ENCODE peak calls at places on chromosomes 3 and 15, in five cellular contexts. One of them, this sample, is unnamed.

GRCh38 chr3:186121968-186122367 is 13.1 kb upstream of the ETV5 start:
- DNase-seq in GM23248: no peak
- DNase-seq in right lobe of liver: no peak
- DNase-seq in heart right ventricle: no peak
- DNase-seq in heart left ventricle: no peak
- DNase-seq in this sample: no peak

GRCh38 chr3:158935846-158936245 is 134.0 kb downstream of the MFSD1 start:
- DNase-seq in GM23248: peak; percentile 33
- DNase-seq in right lobe of liver: no peak
- DNase-seq in heart right ventricle: no peak
- DNase-seq in heart left ventricle: no peak
- DNase-seq in this sample: no peak

GRCh38 chr3:184756151-184756681 is 44.4 kb upstream of the MAGEF1 start:
- DNase-seq in GM23248: no peak
- DNase-seq in right lobe of liver: no peak
- DNase-seq in heart right ventricle: no peak
- DNase-seq in heart left ventricle: no peak
- DNase-seq in this sample: no peak

GRCh38 chr3:118977118-118977517 is 57.5 kb downstream of the IGSF11 start:
- DNase-seq in GM23248: no peak
- DNase-seq in right lobe of liver: no peak
- DNase-seq in heart right ventricle: no peak
- DNase-seq in heart left ventricle: no peak
- DNase-seq in this sample: no peak

GRCh38 chr15:69887018-69887417 is 210.7 kb downstream of the TLE3 start:
- DNase-seq in GM23248: no peak
- DNase-seq in right lobe of liver: no peak
- DNase-seq in heart right ventricle: no peak
- DNase-seq in heart left ventricle: no peak
- DNase-seq in this sample: no peak

GRCh38 chr15:37106490-37107001 is 6.2 kb upstream of the MEIS2 start:
- DNase-seq in GM23248: no peak
- DNase-seq in right lobe of liver: no peak
- DNase-seq in heart right ventricle: peak; percentile 67
- DNase-seq in heart left ventricle: no peak
- DNase-seq in this sample: no peak

GRCh38 chr3:111369953-111370352 is 172.0 kb upstream of the CD96 start:
- DNase-seq in GM23248: peak; percentile 3
- DNase-seq in right lobe of liver: no peak
- DNase-seq in heart right ventricle: no peak
- DNase-seq in heart left ventricle: no peak
- DNase-seq in this sample: no peak

GRCh38 chr3:134441321-134441720 is 44.5 kb downstream of the ANAPC13 start:
- DNase-seq in GM23248: peak; percentile 31
- DNase-seq in right lobe of liver: no peak
- DNase-seq in heart right ventricle: no peak
- DNase-seq in heart left ventricle: no peak
- DNase-seq in this sample: no peak

GRCh38 chr3:46314517-46314916 is 39.4 kb upstream of the CCR2 start:
- DNase-seq in GM23248: no peak
- DNase-seq in right lobe of liver: no peak
- DNase-seq in heart right ventricle: no peak
- DNase-seq in heart left ventricle: no peak
- DNase-seq in this sample: no peak

GRCh38 chr15:80231371-80231770 is 20.6 kb downstream of the CTXND1 start:
- DNase-seq in GM23248: no peak
- DNase-seq in right lobe of liver: no peak
- DNase-seq in heart right ventricle: no peak
- DNase-seq in heart left ventricle: no peak
- DNase-seq in this sample: no peak

GRCh38 chr15:84608707-84609284 is 8.0 kb downstream of the ZSCAN2 start:
- DNase-seq in GM23248: no peak
- DNase-seq in right lobe of liver: no peak
- DNase-seq in heart right ventricle: no peak
- DNase-seq in heart left ventricle: no peak
- DNase-seq in this sample: no peak

GRCh38 chr15:70247281-70247680 is 149.6 kb upstream of the TLE3 start:
- DNase-seq in GM23248: no peak
- DNase-seq in right lobe of liver: no peak
- DNase-seq in heart right ventricle: no peak
- DNase-seq in heart left ventricle: no peak
- DNase-seq in this sample: no peak

GRCh38 chr15:25501828-25502446 is 63.1 kb upstream of the UBE3A start:
- DNase-seq in GM23248: peak; percentile 58
- DNase-seq in right lobe of liver: no peak
- DNase-seq in heart right ventricle: no peak
- DNase-seq in heart left ventricle: no peak
- DNase-seq in this sample: peak; percentile 13

GRCh38 chr15:45205192-45205591 is 17.4 kb upstream of the SHF start:
- DNase-seq in GM23248: peak; percentile 86
- DNase-seq in right lobe of liver: peak; percentile 60
- DNase-seq in heart right ventricle: no peak
- DNase-seq in heart left ventricle: no peak
- DNase-seq in this sample: peak; percentile 32

DNA sequence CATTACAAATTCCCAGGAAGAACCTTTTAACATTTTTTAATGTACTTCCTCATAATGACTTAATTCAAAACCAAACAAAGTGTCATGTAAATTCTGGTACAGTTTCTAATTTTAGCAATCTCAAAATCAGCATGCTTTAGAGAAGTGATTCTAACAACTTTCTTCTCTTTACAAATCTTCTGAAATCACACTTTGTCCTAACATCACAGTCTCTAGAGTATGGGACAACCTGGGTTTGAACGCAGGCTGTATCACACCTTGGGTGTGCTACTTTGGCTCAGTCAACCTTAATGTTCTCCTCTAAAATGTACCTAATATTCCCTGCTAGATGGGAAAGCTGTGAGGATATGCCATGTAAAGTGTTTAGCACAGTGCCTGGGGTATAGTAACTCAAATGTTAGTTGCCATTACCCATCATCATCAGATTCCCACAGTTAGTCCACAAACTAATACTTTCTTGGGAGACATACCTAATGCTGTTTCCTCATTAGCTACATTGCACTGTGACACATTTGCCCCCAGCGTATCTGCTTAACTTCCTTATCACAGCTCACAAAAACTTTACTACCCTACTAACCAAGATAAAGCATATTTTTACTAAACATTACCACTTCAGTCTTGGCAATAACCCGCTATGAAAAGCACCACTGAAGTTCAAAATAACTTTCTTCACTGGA is 3.1 kb downstream of the TSPAN3 start:
- DNase-seq in GM23248: no peak
- DNase-seq in right lobe of liver: no peak
- DNase-seq in heart right ventricle: no peak
- DNase-seq in heart left ventricle: no peak
- DNase-seq in this sample: no peak
- H3K27ac ChIP-seq in GM23248: no peak overlapping the region
- H3K27ac ChIP-seq in right lobe of liver: peak overlapping the region; percentile 5
- H3K27ac ChIP-seq in heart right ventricle: no peak overlapping the region
- H3K27ac ChIP-seq in heart left ventricle: no peak overlapping the region
- H3K27ac ChIP-seq in this sample: no peak overlapping the region

GRCh38 chr15:74396445-74397238 is 29.2 kb upstream of the CYP11A1 start:
- DNase-seq in GM23248: peak; percentile 86
- DNase-seq in right lobe of liver: no peak
- DNase-seq in heart right ventricle: no peak
- DNase-seq in heart left ventricle: no peak
- DNase-seq in this sample: no peak
- H3K4me1 ChIP-seq in GM23248: peaks cover 82% of the 10 kb centered on the region
- H3K4me1 ChIP-seq in right lobe of liver: no peaks in the 10 kb centered on the region
- H3K4me1 ChIP-seq in heart right ventricle: no peaks in the 10 kb centered on the region
- H3K4me1 ChIP-seq in heart left ventricle: no peaks in the 10 kb centered on the region
- H3K4me1 ChIP-seq in this sample: peaks cover 23% of the 10 kb centered on the region

GRCh38 chr3:53092942-53093341 is 37.3 kb downstream of the RFT1 start:
- DNase-seq in GM23248: no peak
- DNase-seq in right lobe of liver: no peak
- DNase-seq in heart right ventricle: no peak
- DNase-seq in heart left ventricle: no peak
- DNase-seq in this sample: no peak
- H3K27ac ChIP-seq in GM23248: no peak overlapping the region
- H3K27ac ChIP-seq in right lobe of liver: peak overlapping the region; percentile 41
- H3K27ac ChIP-seq in heart right ventricle: no peak overlapping the region
- H3K27ac ChIP-seq in heart left ventricle: no peak overlapping the region
- H3K27ac ChIP-seq in this sample: no peak overlapping the region

DNA sequence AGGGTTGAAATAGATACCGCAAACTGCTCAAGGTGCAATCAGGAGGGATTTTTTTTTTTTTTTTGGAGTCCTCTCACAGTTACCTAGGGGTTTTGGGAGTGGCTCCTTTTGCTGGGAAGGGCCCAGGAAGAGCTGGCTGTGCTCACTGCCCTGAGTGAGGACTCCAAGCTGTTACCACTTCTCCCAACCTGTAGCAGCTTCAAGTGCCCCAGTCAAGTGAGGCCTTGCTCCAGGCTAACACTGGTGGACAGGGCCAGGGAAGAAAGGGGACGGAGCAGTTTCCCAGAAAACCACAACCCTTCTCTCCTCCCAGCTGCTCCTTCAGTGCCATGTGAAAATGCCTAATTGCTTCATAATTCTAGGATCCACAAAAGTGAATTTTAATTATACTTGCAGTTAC is 274.3 kb downstream of the SUCLG2 start:
- DNase-seq in GM23248: no peak
- DNase-seq in right lobe of liver: no peak
- DNase-seq in heart right ventricle: no peak
- DNase-seq in heart left ventricle: no peak
- DNase-seq in this sample: no peak
- H3K4me1 ChIP-seq in GM23248: no peaks in the 10 kb centered on the region
- H3K4me1 ChIP-seq in right lobe of liver: no peaks in the 10 kb centered on the region
- H3K4me1 ChIP-seq in heart right ventricle: peaks cover 24% of the 10 kb centered on the region
- H3K4me1 ChIP-seq in heart left ventricle: no peaks in the 10 kb centered on the region
- H3K4me1 ChIP-seq in this sample: no peaks in the 10 kb centered on the region

DNA sequence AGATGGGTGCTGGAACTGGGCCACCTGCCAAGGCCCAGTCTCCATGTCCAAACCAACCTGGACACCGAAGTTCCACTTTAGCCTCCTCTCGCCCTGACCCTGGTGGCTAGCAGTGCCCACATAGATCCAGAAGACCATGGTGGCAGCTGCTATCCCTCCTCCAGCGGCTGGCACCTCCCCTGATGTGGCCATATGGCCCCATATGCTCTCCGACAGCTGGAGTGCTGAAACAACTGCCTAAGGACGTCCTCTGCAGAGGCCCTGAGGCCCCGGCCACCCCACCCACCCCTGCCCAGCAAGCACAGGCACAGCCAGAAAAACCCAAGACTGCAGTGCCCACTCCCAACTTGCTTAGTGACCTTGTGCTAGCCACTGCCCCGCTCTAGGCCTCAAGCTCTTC is 182.3 kb upstream of the LINGO1 start:
- DNase-seq in GM23248: no peak
- DNase-seq in right lobe of liver: no peak
- DNase-seq in heart right ventricle: no peak
- DNase-seq in heart left ventricle: no peak
- DNase-seq in this sample: no peak
- H3K27ac ChIP-seq in GM23248: no peak overlapping the region
- H3K27ac ChIP-seq in right lobe of liver: no peak overlapping the region
- H3K27ac ChIP-seq in heart right ventricle: no peak overlapping the region
- H3K27ac ChIP-seq in heart left ventricle: no peak overlapping the region
- H3K27ac ChIP-seq in this sample: no peak overlapping the region

GRCh38 chr15:98755781-98756180 is 107.4 kb downstream of the IGF1R start:
- DNase-seq in GM23248: peak; percentile 31
- DNase-seq in right lobe of liver: no peak
- DNase-seq in heart right ventricle: no peak
- DNase-seq in heart left ventricle: no peak
- DNase-seq in this sample: no peak
- H3K4me1 ChIP-seq in GM23248: peaks cover 37% of the 10 kb centered on the region
- H3K4me1 ChIP-seq in right lobe of liver: no peaks in the 10 kb centered on the region
- H3K4me1 ChIP-seq in heart right ventricle: peaks cover 39% of the 10 kb centered on the region
- H3K4me1 ChIP-seq in heart left ventricle: no peaks in the 10 kb centered on the region
- H3K4me1 ChIP-seq in this sample: no peaks in the 10 kb centered on the region

GRCh38 chr15:101162701-101163483 is 89.0 kb downstream of the CHSY1 start:
- DNase-seq in GM23248: no peak
- DNase-seq in right lobe of liver: no peak
- DNase-seq in heart right ventricle: peak; percentile 82
- DNase-seq in heart left ventricle: peak; percentile 86
- DNase-seq in this sample: no peak
- H3K27ac ChIP-seq in GM23248: no peak overlapping the region
- H3K27ac ChIP-seq in right lobe of liver: no peak overlapping the region
- H3K27ac ChIP-seq in heart right ventricle: peak overlapping the region; percentile 47
- H3K27ac ChIP-seq in heart left ventricle: peak overlapping the region; percentile 73
- H3K27ac ChIP-seq in this sample: no peak overlapping the region

DNA sequence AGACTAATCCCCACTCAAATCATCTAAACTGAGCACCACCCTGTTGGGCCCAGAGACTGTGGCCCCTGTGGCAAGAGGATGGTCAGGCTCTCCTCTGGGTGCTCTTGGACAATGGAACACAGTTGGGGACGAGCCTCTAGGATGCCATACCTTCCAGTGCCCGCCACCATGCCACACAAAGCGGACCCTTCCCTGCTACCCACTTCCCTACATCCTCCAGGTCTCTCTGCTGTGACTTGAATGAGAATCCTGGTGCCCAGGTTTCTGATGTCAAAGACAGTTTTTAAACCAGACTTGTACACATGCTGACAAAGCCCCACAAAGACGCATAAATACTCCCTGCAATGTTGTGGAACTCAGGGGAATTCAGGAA is 4.7 kb downstream of the CCDC51 start:
- DNase-seq in GM23248: no peak
- DNase-seq in right lobe of liver: no peak
- DNase-seq in heart right ventricle: no peak
- DNase-seq in heart left ventricle: no peak
- DNase-seq in this sample: no peak
- H3K4me1 ChIP-seq in GM23248: peaks cover 18% of the 10 kb centered on the region
- H3K4me1 ChIP-seq in right lobe of liver: no peaks in the 10 kb centered on the region
- H3K4me1 ChIP-seq in heart right ventricle: peaks cover 13% of the 10 kb centered on the region
- H3K4me1 ChIP-seq in heart left ventricle: peaks cover 10% of the 10 kb centered on the region
- H3K4me1 ChIP-seq in this sample: peaks cover 32% of the 10 kb centered on the region

This sample was measured in CD8-positive, alpha-beta memory T cell.